ENCODE peak calls at places on chromosome 2, in seven cellular contexts. Z is PC-3, S is IMR-90, I is GM23248, H is neural progenitor cell, W is fibroblast of lung, U is K562. Q is an unnamed sample. For H3K4me1, the result is how much of the 10 kb centered on the place peaks cover.

GRCh38 chr2:142586693-142587432 is 290.6 kb upstream of the KYNU start:
- DNase-seq in Z (no peak), S (no peak), I (no peak), H (no peak), W (no peak), U (no peak), Q (no peak)

GRCh38 chr2:74553892-74554820 is at the start of the genes DOK1 and LOXL3:
- DNase-seq in Z (peak), S (peak), I (peak), H (peak), W (peak), U (peak), Q (peak)

GRCh38 chr2:28977176-28977875 is 3.8 kb upstream of the TOGARAM2 start:
- DNase-seq in Z (no peak), S (no peak), I (no peak), H (no peak), W (no peak), U (no peak), Q (no peak)

GRCh38 chr2:158776236-158776635 is 18.9 kb upstream of the DAPL1 start:
- DNase-seq in Z (no peak), S (no peak), I (no peak), H (no peak), W (no peak), U (no peak), Q (no peak)

GRCh38 chr2:40384714-40385113 is 67.2 kb downstream of the SLC8A1 start:
- DNase-seq in Z (peak), S (peak), I (peak), H (no peak), W (peak), U (no peak), Q (peak)

GRCh38 chr2:110173523-110173922 is 31.3 kb downstream of the NPHP1 start:
- DNase-seq in Z (peak), S (peak), I (peak), H (no peak), W (peak), U (no peak), Q (peak)

GRCh38 chr2:202774104-202774503 is 97.5 kb downstream of the ICA1L start:
- DNase-seq in Z (no peak), S (no peak), I (no peak), H (no peak), W (no peak), U (no peak), Q (no peak)

GRCh38 chr2:60867848-60868247 is 13.5 kb upstream of the REL start:
- DNase-seq in Z (no peak), S (no peak), I (no peak), H (no peak), W (no peak), U (no peak), Q (no peak)

GRCh38 chr2:29309090-29310054 is 194.2 kb downstream of the CLIP4 start:
- DNase-seq in Z (peak), S (peak), I (peak), H (peak), W (peak), U (peak), Q (peak)

GRCh38 chr2:100397117-100397860 is 20.2 kb downstream of the CHST10 start:
- DNase-seq in Z (peak), S (peak), I (peak), H (no peak), W (no peak), U (no peak), Q (peak)

GRCh38 chr2:237473474-237474453 is 13.3 kb upstream of the MLPH start:
- DNase-seq in Z (peak), S (peak), I (peak), H (no peak), W (peak), U (no peak), Q (peak)

GRCh38 chr2:24280161-24280560 is 80.2 kb downstream of the ITSN2 start:
- DNase-seq in Z (no peak), S (no peak), I (no peak), H (no peak), W (no peak), U (no peak), Q (no peak)

GRCh38 chr2:98008415-98008814 is 12.7 kb upstream of the TMEM131 start:
- DNase-seq in Z (no peak), S (no peak), I (no peak), H (no peak), W (no peak), U (no peak), Q (no peak)

GRCh38 chr2:98006378-98006777 is 10.6 kb upstream of the TMEM131 start:
- DNase-seq in Z (no peak), S (no peak), I (no peak), H (no peak), W (no peak), U (no peak), Q (no peak)

GRCh38 chr2:97999536-97999935 is 3.8 kb upstream of the TMEM131 start:
- DNase-seq in Z (no peak), S (no peak), I (no peak), H (no peak), W (no peak), U (no peak), Q (no peak)

GRCh38 chr2:98004071-98004470 is 8.3 kb upstream of the TMEM131 start:
- DNase-seq in Z (no peak), S (no peak), I (no peak), H (no peak), W (no peak), U (peak), Q (no peak)

DNA sequence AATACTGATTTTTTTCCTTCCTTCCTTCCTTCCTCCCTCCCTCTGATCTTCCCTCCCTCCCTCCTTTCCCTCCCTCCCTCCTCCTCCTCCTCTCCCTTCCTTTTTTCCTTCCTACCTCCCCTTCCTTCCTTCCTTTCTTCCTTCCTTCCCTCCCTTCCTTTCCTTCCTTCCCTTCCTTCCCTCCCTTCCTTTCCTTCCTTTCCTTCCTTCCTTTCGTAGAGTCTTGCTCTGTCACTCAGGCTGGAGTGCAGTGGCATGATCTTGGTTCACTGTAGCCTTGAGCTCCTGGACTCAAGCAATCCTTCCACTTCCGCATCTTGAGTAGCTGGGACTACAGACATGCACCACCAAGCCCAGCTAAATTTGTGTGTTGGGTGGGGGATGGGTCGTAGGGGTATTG is 8.9 kb upstream of the TMEM131 start:
- DNase-seq in Z (no peak), S (no peak), I (no peak), H (no peak), W (no peak), U (no peak), Q (no peak)
- H3K4me1 ChIP-seq in Z (under half), S (under half), I (under half), H (under half), W (under half), U (under half), Q (under half)

DNA sequence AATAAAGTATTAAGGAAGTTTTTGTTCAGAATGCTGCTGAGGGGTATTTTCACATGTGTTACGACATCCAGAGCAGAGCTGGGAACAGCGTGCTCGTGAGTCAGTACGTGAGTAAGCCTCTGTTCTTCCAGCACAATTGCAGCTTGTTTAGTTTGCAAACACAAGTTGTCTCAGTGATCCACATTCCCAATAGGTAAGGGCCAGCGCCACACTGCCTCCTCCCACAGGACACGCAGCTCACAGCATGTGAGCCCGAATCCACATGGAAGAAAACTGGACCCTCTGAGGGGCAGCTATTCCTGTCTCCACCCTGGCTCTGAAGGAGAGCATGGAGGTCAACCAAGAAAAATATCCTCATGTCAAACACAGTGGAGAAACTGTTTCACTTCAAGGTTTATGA is 173.9 kb upstream of the PID1 start:
- DNase-seq in Z (peak), S (peak), I (peak), H (no peak), W (peak), U (no peak), Q (peak)
- H3K4me2 ChIP-seq in Z (peak), S (peak), I (peak), H (no peak), W (peak), U (no peak), Q (peak)

GRCh38 chr2:223747392-223748042 is 89.9 kb downstream of the AP1S3 start:
- DNase-seq in Z (no peak), S (no peak), I (no peak), H (no peak), W (no peak), U (no peak), Q (no peak)

GRCh38 chr2:223751012-223751411 is 86.4 kb downstream of the AP1S3 start:
- DNase-seq in Z (no peak), S (peak), I (peak), H (no peak), W (no peak), U (no peak), Q (peak)

GRCh38 chr2:223744580-223744979 is 92.8 kb downstream of the AP1S3 start:
- DNase-seq in Z (no peak), S (peak), I (no peak), H (no peak), W (no peak), U (no peak), Q (peak)

GRCh38 chr2:223740679-223741078 is 96.7 kb downstream of the AP1S3 start:
- DNase-seq in Z (no peak), S (no peak), I (no peak), H (no peak), W (no peak), U (no peak), Q (no peak)

DNA sequence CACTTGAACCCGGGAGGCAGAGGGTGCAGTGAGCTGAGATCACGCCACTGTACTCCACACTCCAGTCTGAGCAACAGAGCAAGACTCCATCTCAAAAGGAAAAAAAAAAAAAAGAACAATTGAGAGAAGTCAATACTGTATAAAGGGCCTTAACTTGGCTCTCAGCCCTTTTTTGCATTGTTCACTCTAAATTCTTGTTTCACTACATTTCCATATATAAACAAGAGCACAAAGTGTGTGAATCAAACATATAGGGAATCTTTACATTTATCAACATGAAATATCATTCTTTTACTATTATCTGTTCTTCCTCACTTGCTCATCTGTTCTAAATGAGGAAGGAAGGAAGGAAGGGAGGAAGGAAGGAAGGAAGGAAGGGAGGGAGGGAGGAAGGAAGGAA is 90.8 kb downstream of the AP1S3 start:
- DNase-seq in Z (no peak), S (no peak), I (no peak), H (no peak), W (no peak), U (no peak), Q (no peak)
- H3K4me3 ChIP-seq in Z (no peak), S (no peak), I (no peak), H (no peak), W (no peak), U (no peak), Q (no peak)

DNA sequence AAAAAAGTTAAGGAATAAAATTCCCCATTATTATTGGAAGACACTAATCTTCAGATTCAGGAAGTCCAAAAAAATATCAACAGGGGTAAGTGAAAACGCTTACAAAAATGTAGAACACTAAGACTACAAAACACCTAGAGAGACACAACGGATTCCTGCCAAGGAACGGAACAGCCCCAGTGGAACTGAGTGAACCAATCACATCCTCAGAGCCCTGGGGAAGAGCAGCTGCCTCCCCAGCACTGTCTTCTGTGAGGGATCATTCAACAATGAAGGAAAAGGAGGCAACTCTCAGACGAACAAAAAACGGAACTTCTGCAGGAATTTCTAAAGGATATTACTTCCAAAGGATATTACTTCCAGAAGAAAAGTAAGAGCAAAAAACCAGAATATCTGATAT is 82.0 kb downstream of the HDAC4 start:
- DNase-seq in Z (no peak), S (peak), I (peak), H (no peak), W (peak), U (peak), Q (no peak)
- H3K4me1 ChIP-seq in Z (under half), S (under half), I (under half), H (under half), W (under half), U (under half), Q (under half)

DNA sequence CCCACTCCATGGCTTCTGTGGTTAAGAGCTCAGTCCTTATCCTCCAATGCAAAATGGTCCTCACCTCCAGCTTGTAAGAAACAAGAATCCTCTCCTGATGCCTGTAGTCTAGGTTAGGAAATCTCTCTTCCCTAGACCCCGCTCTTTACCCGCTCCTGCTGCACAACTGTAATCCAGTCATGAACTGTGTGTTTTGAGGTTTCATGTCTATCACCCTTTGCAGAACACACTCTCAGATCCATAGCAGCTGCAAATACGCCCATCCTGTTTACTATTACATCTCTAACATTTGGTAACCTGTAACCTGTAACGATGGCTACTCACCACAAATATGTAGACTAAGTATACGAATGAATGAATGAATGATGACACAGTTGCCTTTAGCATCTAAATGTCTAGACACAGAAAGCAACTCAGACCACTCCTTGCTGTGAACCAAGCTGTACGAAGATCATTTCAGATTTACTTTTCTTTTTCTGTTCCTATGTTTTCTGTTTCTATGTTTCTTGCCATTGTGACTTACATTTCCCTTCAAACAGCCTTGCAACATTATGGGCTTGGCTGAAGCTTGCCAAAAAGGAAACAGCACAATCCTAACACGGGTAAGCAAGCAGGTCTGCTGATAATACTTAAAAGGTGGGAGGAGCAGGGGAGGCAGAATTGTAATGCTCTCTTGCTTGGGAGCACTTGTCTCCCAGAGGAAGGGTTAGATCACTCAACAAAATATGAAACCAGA is 53.7 kb downstream of the EPHA4 start:
- DNase-seq in Z (peak), S (peak), I (peak), H (no peak), W (peak), U (no peak), Q (peak)
- H3K4me2 ChIP-seq in Z (peak), S (peak), I (peak), H (no peak), W (peak), U (no peak), Q (peak)

GRCh38 chr2:174772492-174772801 is 8.2 kb upstream of the CHRNA1 start:
- DNase-seq in Z (no peak), S (no peak), I (no peak), H (no peak), W (no peak), U (no peak), Q (no peak)
- H3K4me3 ChIP-seq in Z (no peak), S (no peak), I (no peak), H (no peak), W (no peak), U (no peak), Q (no peak)

GRCh38 chr2:9317559-9317958 is 105.8 kb downstream of the ITGB1BP1 start:
- DNase-seq in Z (no peak), S (no peak), I (no peak), H (no peak), W (no peak), U (no peak), Q (no peak)

GRCh38 chr2:9313443-9313842 is 106.8 kb downstream of the ASAP2 start:
- DNase-seq in Z (no peak), S (peak), I (no peak), H (no peak), W (peak), U (peak), Q (peak)

GRCh38 chr2:9312591-9312990 is 106.0 kb downstream of the ASAP2 start:
- DNase-seq in Z (no peak), S (no peak), I (peak), H (no peak), W (no peak), U (no peak), Q (no peak)

GRCh38 chr2:9318461-9319337 is 104.6 kb downstream of the ITGB1BP1 start:
- DNase-seq in Z (no peak), S (no peak), I (no peak), H (no peak), W (peak), U (no peak), Q (no peak)

DNA sequence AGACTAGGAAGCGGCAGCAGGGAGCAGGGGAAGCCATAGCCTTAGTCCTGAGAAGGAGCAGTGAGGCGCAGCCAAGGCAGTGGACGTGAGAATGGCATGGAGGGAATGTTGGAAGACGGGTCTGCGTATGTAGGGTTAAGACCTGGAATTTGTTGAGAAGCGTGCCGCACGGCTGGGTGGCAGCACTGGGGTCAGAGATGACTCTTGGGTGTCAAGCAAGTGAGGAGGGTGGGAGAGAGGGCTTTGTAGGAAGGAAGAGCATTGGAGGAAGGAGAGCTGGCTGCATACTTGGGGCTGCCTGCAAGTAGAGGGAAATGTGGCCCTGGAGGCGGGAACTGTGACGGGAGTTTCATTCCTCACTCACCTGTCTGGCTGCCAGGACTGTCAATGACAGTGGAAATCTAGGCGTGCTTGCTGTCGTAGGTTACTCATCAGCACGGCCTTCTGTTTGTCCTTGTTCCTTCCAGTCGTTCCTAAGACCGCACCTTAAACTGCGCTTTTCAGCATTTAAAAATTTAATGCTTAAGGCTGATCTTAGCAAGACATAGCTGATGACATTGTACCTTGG is 108.0 kb downstream of the ITGB1BP1 start:
- DNase-seq in Z (peak), S (no peak), I (no peak), H (no peak), W (no peak), U (no peak), Q (no peak)
- H3K4me1 ChIP-seq in Z (under half), S (under half), I (under half), H (under half), W (under half), U (under half), Q (under half)

GRCh38 chr2:96876036-96876810 is 6.3 kb upstream of the SEMA4C start:
- DNase-seq in Z (peak), S (peak), I (peak), H (peak), W (peak), U (no peak), Q (no peak)

GRCh38 chr2:96872591-96873349 is 2.9 kb upstream of the SEMA4C start:
- DNase-seq in Z (peak), S (peak), I (peak), H (peak), W (no peak), U (no peak), Q (peak)

GRCh38 chr2:96873651-96874096 is 3.8 kb upstream of the SEMA4C start:
- DNase-seq in Z (no peak), S (no peak), I (no peak), H (no peak), W (no peak), U (no peak), Q (no peak)

GRCh38 chr2:96875498-96876035 is 5.7 kb upstream of the SEMA4C start:
- DNase-seq in Z (no peak), S (no peak), I (no peak), H (peak), W (no peak), U (no peak), Q (no peak)

GRCh38 chr2:96874099-96874831 is 4.4 kb upstream of the SEMA4C start:
- DNase-seq in Z (no peak), S (no peak), I (no peak), H (no peak), W (no peak), U (no peak), Q (no peak)
- H3K4me2 ChIP-seq in Z (no peak), S (no peak), I (no peak), H (no peak), W (no peak), U (peak), Q (no peak)

Q was measured in astrocyte.